ENCODE peak calls at places on chromosomes 16 and 17, in five cellular contexts. R is pons; V is stimulated activated CD4-positive, alpha-beta T cell treated with anti-CD3 and anti-CD28 coated beads, Interleukin-15, amount 100 ng/mL, for 24 hours; O is AML-193; L is stimulated activated naive CD8-positive, alpha-beta T cell treated with anti-CD3 and anti-CD28 coated beads, Interleukin-15, amount 100 ng/mL, for 72 hours. Y is an unnamed sample.
A peak's percentile ranks its signal among the peaks of the same experiment; 100 is the strongest.

GRCh38 chr17:51524524-51524923 is 264.2 kb downstream of the UTP18 start:
- DNase-seq in V (no peak), O (no peak), R (no peak), L (no peak), Y (no peak)

GRCh38 chr17:63295839-63296590 is 150.1 kb downstream of the CYB561 start:
- DNase-seq in V (no peak), L (peak; percentile 11), O (no peak), R (no peak), Y (no peak)

GRCh38 chr16:59729613-59730012 is 995.5 kb upstream of the GOT2 start:
- DNase-seq in L (no peak), V (no peak), O (no peak), R (no peak), Y (no peak)

GRCh38 chr16:52090080-52090479 is 456.9 kb downstream of the TOX3 start:
- DNase-seq in V (no peak), L (no peak), R (no peak), O (no peak), Y (no peak)

GRCh38 chr16:52785653-52786052 is 238.7 kb upstream of the TOX3 start:
- DNase-seq in O (no peak), V (no peak), R (no peak), L (no peak), Y (no peak)

GRCh38 chr17:47776330-47777197 is 43.5 kb downstream of the TBX21 start:
- DNase-seq in V (peak; percentile 43), O (peak; percentile 62), R (peak; percentile 36), L (peak; percentile 40), Y (peak; percentile 50)

GRCh38 chr17:1398028-1398427 is 2.0 kb downstream of the YWHAE start:
- DNase-seq in V (no peak), O (no peak), L (no peak), R (no peak), Y (no peak)

GRCh38 chr16:10601444-10602401 is 21.3 kb upstream of the EMP2 start:
- DNase-seq in V (no peak), O (no peak), R (no peak), L (no peak), Y (no peak)

GRCh38 chr16:72124761-72125634 is 31.4 kb downstream of the DHX38 start:
- DNase-seq in L (peak; percentile 60), V (peak; percentile 75), R (peak; percentile 85), O (peak; percentile 35), Y (peak; percentile 69)

GRCh38 chr16:54897930-54898329 is 32.7 kb upstream of the IRX5 start:
- DNase-seq in L (no peak), V (no peak), O (no peak), R (no peak), Y (no peak)

GRCh38 chr16:29816694-29817441 is 916 bp downstream of the PAGR1 start:
- DNase-seq in L (peak; percentile 79), R (no peak), O (peak; percentile 56), V (peak; percentile 86), Y (no peak)

GRCh38 chr17:81854974-81855774 is 5.2 kb downstream of the P4HB start:
- DNase-seq in R (no peak), O (no peak), L (no peak), V (no peak), Y (peak; percentile 80)